ENCODE peak calls at places on chromosomes 5 and 9, in four cellular contexts. One of them, this sample, is unnamed.

GRCh38 chr9:134066546-134066922 is 1.3 kb downstream of the BRD3 start:
- DNase-seq in stimulated activated CD8-positive, alpha-beta memory T cell treated with anti-CD3 and anti-CD28 coated beads, Interleukin-15, amount 100 ng/mL, for 24 hours: no peak
- DNase-seq in neural crest cell: no peak
- DNase-seq in NCI-H526: no peak
- DNase-seq in this sample: peak; percentile 22

GRCh38 chr9:134319306-134320194 is 6.7 kb upstream of the RXRA start:
- DNase-seq in stimulated activated CD8-positive, alpha-beta memory T cell treated with anti-CD3 and anti-CD28 coated beads, Interleukin-15, amount 100 ng/mL, for 24 hours: no peak
- DNase-seq in NCI-H526: no peak
- DNase-seq in neural crest cell: peak; percentile 58
- DNase-seq in this sample: no peak

GRCh38 chr5:96342581-96342980 is 90.5 kb downstream of the PCSK1 start:
- DNase-seq in stimulated activated CD8-positive, alpha-beta memory T cell treated with anti-CD3 and anti-CD28 coated beads, Interleukin-15, amount 100 ng/mL, for 24 hours: no peak
- DNase-seq in NCI-H526: no peak
- DNase-seq in neural crest cell: no peak
- DNase-seq in this sample: peak; percentile 43

GRCh38 chr9:99040911-99041582 is 63.9 kb upstream of the TGFBR1 start:
- DNase-seq in stimulated activated CD8-positive, alpha-beta memory T cell treated with anti-CD3 and anti-CD28 coated beads, Interleukin-15, amount 100 ng/mL, for 24 hours: no peak
- DNase-seq in neural crest cell: no peak
- DNase-seq in NCI-H526: no peak
- DNase-seq in this sample: peak; percentile 92

GRCh38 chr9:91953723-91954122 is 3.7 kb upstream of the ROR2 start:
- DNase-seq in NCI-H526: no peak
- DNase-seq in neural crest cell: no peak
- DNase-seq in stimulated activated CD8-positive, alpha-beta memory T cell treated with anti-CD3 and anti-CD28 coated beads, Interleukin-15, amount 100 ng/mL, for 24 hours: no peak
- DNase-seq in this sample: no peak

GRCh38 chr9:16319646-16320045 is 550.8 kb downstream of the BNC2 start:
- DNase-seq in neural crest cell: no peak
- DNase-seq in stimulated activated CD8-positive, alpha-beta memory T cell treated with anti-CD3 and anti-CD28 coated beads, Interleukin-15, amount 100 ng/mL, for 24 hours: no peak
- DNase-seq in NCI-H526: no peak
- DNase-seq in this sample: no peak

GRCh38 chr5:13503017-13503416 is 441.5 kb downstream of the DNAH5 start:
- DNase-seq in NCI-H526: no peak
- DNase-seq in stimulated activated CD8-positive, alpha-beta memory T cell treated with anti-CD3 and anti-CD28 coated beads, Interleukin-15, amount 100 ng/mL, for 24 hours: no peak
- DNase-seq in neural crest cell: no peak
- DNase-seq in this sample: no peak

GRCh38 chr5:998975-999501 is 9.6 kb upstream of the NKD2 start:
- DNase-seq in neural crest cell: no peak
- DNase-seq in NCI-H526: no peak
- DNase-seq in stimulated activated CD8-positive, alpha-beta memory T cell treated with anti-CD3 and anti-CD28 coated beads, Interleukin-15, amount 100 ng/mL, for 24 hours: no peak
- DNase-seq in this sample: no peak

GRCh38 chr5:179322071-179323025 is 22.9 kb downstream of the ADAMTS2 start:
- DNase-seq in neural crest cell: no peak
- DNase-seq in stimulated activated CD8-positive, alpha-beta memory T cell treated with anti-CD3 and anti-CD28 coated beads, Interleukin-15, amount 100 ng/mL, for 24 hours: no peak
- DNase-seq in NCI-H526: no peak
- DNase-seq in this sample: peak; percentile 73

GRCh38 chr5:53877243-53877642 is 316.8 kb downstream of the NDUFS4 start:
- DNase-seq in stimulated activated CD8-positive, alpha-beta memory T cell treated with anti-CD3 and anti-CD28 coated beads, Interleukin-15, amount 100 ng/mL, for 24 hours: no peak
- DNase-seq in NCI-H526: no peak
- DNase-seq in neural crest cell: no peak
- DNase-seq in this sample: peak; percentile 85

GRCh38 chr5:141604318-141604717 is 14.5 kb downstream of the DIAPH1 start:
- DNase-seq in stimulated activated CD8-positive, alpha-beta memory T cell treated with anti-CD3 and anti-CD28 coated beads, Interleukin-15, amount 100 ng/mL, for 24 hours: no peak
- DNase-seq in NCI-H526: no peak
- DNase-seq in neural crest cell: no peak
- DNase-seq in this sample: peak; percentile 96

GRCh38 chr9:106846847-106847246 is 16.1 kb upstream of the ZNF462 start:
- DNase-seq in stimulated activated CD8-positive, alpha-beta memory T cell treated with anti-CD3 and anti-CD28 coated beads, Interleukin-15, amount 100 ng/mL, for 24 hours: no peak
- DNase-seq in NCI-H526: no peak
- DNase-seq in neural crest cell: no peak
- DNase-seq in this sample: peak; percentile 49

GRCh38 chr5:125967576-125967975 is 455.6 kb upstream of the GRAMD2B start:
- DNase-seq in neural crest cell: no peak
- DNase-seq in NCI-H526: no peak
- DNase-seq in stimulated activated CD8-positive, alpha-beta memory T cell treated with anti-CD3 and anti-CD28 coated beads, Interleukin-15, amount 100 ng/mL, for 24 hours: no peak
- DNase-seq in this sample: no peak

GRCh38 chr5:96968074-96968473 is 32.2 kb downstream of the LNPEP start:
- DNase-seq in neural crest cell: no peak
- DNase-seq in NCI-H526: peak; percentile 15
- DNase-seq in stimulated activated CD8-positive, alpha-beta memory T cell treated with anti-CD3 and anti-CD28 coated beads, Interleukin-15, amount 100 ng/mL, for 24 hours: no peak
- DNase-seq in this sample: peak; percentile 47

GRCh38 chr9:18472915-18473314 is 1.0 kb upstream of the ADAMTSL1 start:
- DNase-seq in stimulated activated CD8-positive, alpha-beta memory T cell treated with anti-CD3 and anti-CD28 coated beads, Interleukin-15, amount 100 ng/mL, for 24 hours: no peak
- DNase-seq in neural crest cell: no peak
- DNase-seq in NCI-H526: no peak
- DNase-seq in this sample: peak; percentile 66

GRCh38 chr5:81233080-81233634 is at the start of gene CKMT2:
- DNase-seq in stimulated activated CD8-positive, alpha-beta memory T cell treated with anti-CD3 and anti-CD28 coated beads, Interleukin-15, amount 100 ng/mL, for 24 hours: no peak
- DNase-seq in neural crest cell: peak; percentile 42
- DNase-seq in NCI-H526: peak; percentile 18
- DNase-seq in this sample: peak; percentile 23

GRCh38 chr9:116154334-116154975 is 864 bp downstream of the PAPPA start:
- DNase-seq in NCI-H526: peak; percentile 65
- DNase-seq in neural crest cell: peak; percentile 17
- DNase-seq in stimulated activated CD8-positive, alpha-beta memory T cell treated with anti-CD3 and anti-CD28 coated beads, Interleukin-15, amount 100 ng/mL, for 24 hours: no peak
- DNase-seq in this sample: no peak

GRCh38 chr5:142432369-142432863 is 107.6 kb upstream of the SPRY4 start:
- DNase-seq in stimulated activated CD8-positive, alpha-beta memory T cell treated with anti-CD3 and anti-CD28 coated beads, Interleukin-15, amount 100 ng/mL, for 24 hours: no peak
- DNase-seq in NCI-H526: no peak
- DNase-seq in neural crest cell: no peak
- DNase-seq in this sample: no peak

GRCh38 chr9:133976888-133977287 is 15.2 kb downstream of the VAV2 start:
- DNase-seq in NCI-H526: no peak
- DNase-seq in neural crest cell: no peak
- DNase-seq in stimulated activated CD8-positive, alpha-beta memory T cell treated with anti-CD3 and anti-CD28 coated beads, Interleukin-15, amount 100 ng/mL, for 24 hours: no peak
- DNase-seq in this sample: no peak

GRCh38 chr5:38540348-38540747 is 16.1 kb downstream of the LIFR start:
- DNase-seq in neural crest cell: no peak
- DNase-seq in stimulated activated CD8-positive, alpha-beta memory T cell treated with anti-CD3 and anti-CD28 coated beads, Interleukin-15, amount 100 ng/mL, for 24 hours: no peak
- DNase-seq in NCI-H526: peak; percentile 22
- DNase-seq in this sample: no peak

GRCh38 chr9:83934569-83935275 is 13.5 kb upstream of the KIF27 start:
- DNase-seq in neural crest cell: no peak
- DNase-seq in stimulated activated CD8-positive, alpha-beta memory T cell treated with anti-CD3 and anti-CD28 coated beads, Interleukin-15, amount 100 ng/mL, for 24 hours: no peak
- DNase-seq in NCI-H526: no peak
- DNase-seq in this sample: peak; percentile 78

GRCh38 chr9:120531683-120532300 is 48.2 kb downstream of the CDK5RAP2 start:
- DNase-seq in stimulated activated CD8-positive, alpha-beta memory T cell treated with anti-CD3 and anti-CD28 coated beads, Interleukin-15, amount 100 ng/mL, for 24 hours: no peak
- DNase-seq in NCI-H526: peak; percentile 39
- DNase-seq in neural crest cell: no peak
- DNase-seq in this sample: peak; percentile 18

GRCh38 chr5:133508845-133509741 is 103.2 kb downstream of the FSTL4 start:
- DNase-seq in neural crest cell: no peak
- DNase-seq in NCI-H526: no peak
- DNase-seq in stimulated activated CD8-positive, alpha-beta memory T cell treated with anti-CD3 and anti-CD28 coated beads, Interleukin-15, amount 100 ng/mL, for 24 hours: no peak
- DNase-seq in this sample: no peak

GRCh38 chr5:172870261-172870806 is 36.3 kb downstream of the ERGIC1 start:
- DNase-seq in neural crest cell: no peak
- DNase-seq in stimulated activated CD8-positive, alpha-beta memory T cell treated with anti-CD3 and anti-CD28 coated beads, Interleukin-15, amount 100 ng/mL, for 24 hours: no peak
- DNase-seq in NCI-H526: no peak
- DNase-seq in this sample: peak; percentile 85